ENCODE peak calls at places on chromosomes 12 and 14, in six cellular contexts. D, S, G, J, F and M are unnamed samples.

GRCh38 chr12:70045036-70045435 is 198.2 kb upstream of the CNOT2 start:
- DNase-seq in S (no peak), F (no peak), J (no peak), G (no peak), D (no peak), M (no peak)

GRCh38 chr14:30971586-30971985 is 53.9 kb upstream of the AP4S1 start:
- DNase-seq in G (no peak), J (no peak), D (no peak), F (no peak), S (no peak), M (no peak)

GRCh38 chr14:34340226-34340625 is 121.8 kb downstream of the SPTSSA start:
- DNase-seq in S (no peak), J (no peak), G (no peak), D (no peak), F (no peak), M (no peak)

GRCh38 chr12:4939418-4940023 is 29.8 kb downstream of the KCNA1 start:
- DNase-seq in S (peak), F (no peak), D (no peak), J (no peak), G (no peak), M (no peak)

GRCh38 chr12:121799842-121800693 is 3.7 kb upstream of the SETD1B start:
- DNase-seq in G (peak), S (peak), J (peak), D (peak), F (peak), M (peak)

GRCh38 chr12:97713217-97713616 is 250.6 kb downstream of the RMST start:
- DNase-seq in D (no peak), J (no peak), G (no peak), F (no peak), S (no peak), M (no peak)

GRCh38 chr14:58815046-58815701 is 177.4 kb downstream of the DACT1 start:
- DNase-seq in S (no peak), D (no peak), F (no peak), G (no peak), J (no peak), M (no peak)

GRCh38 chr12:116454950-116455447 is 104.2 kb upstream of the MAP1LC3B2 start:
- DNase-seq in J (no peak), D (no peak), G (no peak), F (no peak), S (no peak), M (no peak)

GRCh38 chr12:77122236-77122635 is 56.9 kb upstream of the E2F7 start:
- DNase-seq in S (no peak), F (no peak), J (peak), G (no peak), D (no peak), M (no peak)

GRCh38 chr12:107478881-107479280 is 206.7 kb upstream of the PWP1 start:
- DNase-seq in F (no peak), J (no peak), D (no peak), G (no peak), S (no peak), M (no peak)

GRCh38 chr14:104770851-104771272 is 17.9 kb downstream of the SIVA1 start:
- DNase-seq in D (no peak), J (no peak), F (no peak), S (peak), G (no peak), M (no peak)

GRCh38 chr12:27332407-27333310 is at the start of gene BMAL2:
- DNase-seq in S (peak), F (no peak), J (peak), G (peak), D (no peak), M (no peak)

GRCh38 chr14:106670006-106670405 is 1143.6 kb downstream of the TMEM121 start:
- DNase-seq in J (no peak), F (no peak), S (no peak), G (no peak), D (no peak), M (no peak)

GRCh38 chr14:96095581-96096476 is 56.7 kb downstream of the C14orf132 start:
- DNase-seq in D (peak), F (no peak), S (peak), G (peak), J (peak), M (peak)

GRCh38 chr12:46499901-46500300 is 127.3 kb upstream of the SLC38A2 start:
- DNase-seq in D (no peak), G (no peak), F (no peak), S (no peak), J (no peak), M (no peak)

GRCh38 chr12:110600254-110600653 is 13.7 kb upstream of the TCTN1 start:
- DNase-seq in F (no peak), D (no peak), S (peak), J (peak), G (no peak), M (no peak)

GRCh38 chr14:49424436-49425331 is 161.5 kb downstream of the RPS29 start:
- DNase-seq in F (no peak), D (no peak), J (no peak), G (no peak), S (no peak), M (no peak)

GRCh38 chr12:111037047-111037446 is 116.7 kb upstream of the MYL2 start:
- DNase-seq in G (no peak), S (no peak), F (no peak), D (no peak), J (no peak), M (no peak)

GRCh38 chr12:94596596-94596995 is 53.8 kb downstream of the TMCC3 start:
- DNase-seq in F (no peak), J (no peak), G (peak), D (no peak), S (no peak), M (no peak)

GRCh38 chr14:89504602-89505320 is 87.7 kb upstream of the FOXN3 start:
- DNase-seq in F (no peak), J (no peak), S (no peak), G (no peak), D (no peak), M (no peak)

GRCh38 chr14:53327716-53328115 is 174.6 kb upstream of the DDHD1 start:
- DNase-seq in F (no peak), D (no peak), J (no peak), S (no peak), G (no peak), M (no peak)

GRCh38 chr12:40226652-40227051 is 1.9 kb downstream of the LRRK2 start:
- DNase-seq in J (no peak), S (no peak), D (peak), G (no peak), F (peak), M (no peak)

GRCh38 chr12:102927220-102927619 is 10.2 kb upstream of the PAH start:
- DNase-seq in J (no peak), S (no peak), D (no peak), F (no peak), G (no peak), M (no peak)

DNA sequence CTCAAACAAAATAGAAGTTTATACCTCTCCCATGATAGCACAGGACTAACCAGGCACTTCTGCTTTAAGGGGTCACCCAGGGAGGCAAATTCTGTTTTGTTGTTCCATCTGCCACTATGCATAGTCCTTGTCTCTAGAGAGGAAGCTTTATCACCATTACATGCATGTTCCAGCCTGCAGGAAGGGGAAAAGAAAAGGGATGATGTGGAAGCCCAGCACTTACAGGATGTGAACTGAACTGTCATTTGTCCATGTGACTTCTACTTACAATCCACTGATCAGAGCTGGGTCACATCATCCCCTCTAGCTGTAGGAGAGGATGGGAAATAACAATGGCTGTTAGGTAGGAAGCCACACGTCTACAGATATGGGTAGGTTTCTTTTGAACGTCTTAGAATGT is 203.1 kb downstream of the PTPRO start:
- DNase-seq in F (no peak), G (no peak), J (no peak), D (no peak), S (no peak), M (no peak)
- TF ChIP-seq POLR2AphosphoS5 in F (no peak), G (no peak), J (no peak), D (no peak), S (no peak), M (no peak)

GRCh38 chr12:124516850-124517249 is 50.6 kb downstream of the NCOR2 start:
- DNase-seq in F (no peak), G (no peak), J (no peak), S (no peak), D (no peak), M (no peak)
- H3K27ac ChIP-seq in F (peak), G (peak), J (peak), S (peak), D (peak), M (peak)

DNA sequence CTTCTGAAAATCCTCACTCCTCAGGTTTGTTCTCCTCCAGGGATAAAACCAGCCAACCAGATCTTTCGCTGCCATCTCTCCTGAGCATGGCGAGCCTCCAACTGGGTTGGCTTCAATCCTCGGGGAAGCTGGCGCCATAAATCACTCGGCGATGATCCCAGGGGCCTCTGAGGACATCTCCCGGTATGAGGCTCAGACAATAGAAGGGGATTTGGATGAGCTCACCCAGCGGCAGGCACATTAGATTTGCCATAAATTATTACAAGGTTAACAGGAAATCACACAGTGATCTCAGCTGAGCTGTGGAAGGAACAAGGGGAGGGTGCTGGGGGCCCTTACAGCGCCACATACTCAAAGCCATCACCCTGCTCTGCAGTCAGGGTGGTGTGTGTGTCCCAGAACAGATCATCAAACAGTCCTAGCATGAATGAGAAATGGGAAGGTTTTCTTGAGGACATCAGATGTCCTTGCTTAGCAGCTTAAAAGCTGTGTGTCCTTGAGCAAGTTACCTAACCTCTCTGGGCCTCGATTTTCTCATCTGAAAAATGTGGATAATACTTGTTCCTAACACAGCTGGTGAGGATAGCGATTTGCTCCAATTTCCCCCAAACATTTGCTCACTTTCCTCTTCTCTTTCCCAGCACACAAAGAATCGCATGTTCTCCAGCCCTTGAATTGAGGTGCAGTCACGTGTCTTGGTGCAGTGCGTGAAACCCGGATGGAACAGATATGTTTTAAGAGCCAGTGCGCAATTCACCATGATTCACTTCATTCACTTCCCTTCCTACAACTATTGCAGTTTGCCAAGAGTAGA is 142.8 kb downstream of the SCARB1 start:
- DNase-seq in D (no peak), G (peak), J (no peak), S (no peak), F (peak), M (peak)
- TF ChIP-seq POLR2AphosphoS5 in D (no peak), G (peak), J (no peak), S (no peak), F (peak), M (peak)

GRCh38 chr14:44657153-44657552 is 150.1 kb upstream of the FSCB start:
- DNase-seq in F (no peak), D (no peak), S (no peak), G (no peak), J (no peak), M (no peak)
- H3K27ac ChIP-seq in F (no peak), D (no peak), S (no peak), G (no peak), J (no peak), M (no peak)

GRCh38 chr14:101134161-101134631 is 230.7 kb upstream of the RTL1 start:
- DNase-seq in S (no peak), G (no peak), D (no peak), J (no peak), F (no peak), M (peak)

GRCh38 chr14:101137234-101137633 is 233.7 kb upstream of the RTL1 start:
- DNase-seq in J (no peak), F (no peak), D (peak), G (no peak), S (no peak), M (peak)

GRCh38 chr14:101133068-101133467 is 229.5 kb upstream of the RTL1 start:
- DNase-seq in D (peak), F (no peak), S (no peak), G (no peak), J (no peak), M (peak)

GRCh38 chr14:101135796-101136742 is 232.5 kb upstream of the RTL1 start:
- DNase-seq in G (peak), F (no peak), J (no peak), S (no peak), D (peak), M (no peak)

DNA sequence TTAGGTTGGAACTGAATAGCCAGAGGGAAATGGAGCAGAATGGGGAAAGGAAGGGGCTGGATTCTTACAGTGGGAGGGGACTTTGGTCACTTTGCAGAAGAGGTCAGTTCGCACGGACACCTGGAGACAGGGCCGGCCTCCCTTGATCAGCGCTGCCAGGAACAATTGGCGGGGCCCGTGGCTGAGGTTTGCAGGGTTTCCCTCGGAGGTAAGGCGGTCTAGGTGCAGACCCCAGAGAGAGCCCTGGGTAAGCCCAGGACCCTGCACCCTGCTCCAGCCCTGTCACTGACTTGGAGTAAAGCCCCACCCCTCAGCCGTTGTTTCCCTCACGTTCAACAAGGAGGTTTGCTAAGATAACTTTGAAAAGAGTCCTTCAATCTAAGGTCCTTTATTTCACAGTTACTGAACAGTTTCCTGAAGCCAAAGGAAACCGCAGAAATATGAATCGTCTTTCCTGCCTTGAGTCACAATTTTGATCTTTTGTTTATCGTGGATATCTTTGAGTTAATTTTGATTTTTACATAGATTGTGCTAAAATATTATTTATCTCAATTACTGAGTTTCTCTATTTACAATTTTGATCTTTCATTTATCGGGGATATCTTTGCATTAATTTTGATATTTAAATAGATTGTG is 231.4 kb upstream of the RTL1 start:
- DNase-seq in D (peak), J (no peak), F (no peak), S (no peak), G (peak), M (peak)
- TF ChIP-seq POLR2AphosphoS5 in D (no peak), J (no peak), F (no peak), S (no peak), G (no peak), M (no peak)

DNA sequence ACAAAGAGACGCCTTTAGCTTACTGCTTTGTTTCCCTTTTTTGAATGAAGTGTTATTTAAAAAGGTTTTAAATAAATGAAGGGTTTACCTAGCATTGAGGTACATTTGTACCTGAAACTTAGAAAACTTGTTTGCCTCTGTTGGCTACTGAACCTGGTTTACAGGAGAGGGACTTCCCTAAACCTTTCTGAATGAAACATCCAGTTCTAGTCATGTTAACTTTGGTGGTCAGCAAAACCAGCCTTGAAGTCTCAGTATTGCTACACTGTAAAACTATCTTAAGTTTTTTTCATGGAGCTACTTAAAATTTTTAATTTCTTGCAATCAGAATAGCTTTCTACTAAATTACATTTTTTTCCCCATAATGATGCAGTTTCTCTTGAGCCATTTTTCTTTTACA is 38.2 kb downstream of the RASSF8 start:
- DNase-seq in J (no peak), D (no peak), S (no peak), F (no peak), G (no peak), M (no peak)
- H3K27ac ChIP-seq in J (no peak), D (no peak), S (peak), F (peak), G (no peak), M (no peak)

GRCh38 chr12:7128681-7129593 is at the start of gene RBP5:
- DNase-seq in G (no peak), D (no peak), F (no peak), S (peak), J (no peak), M (no peak)
- TF ChIP-seq POLR2AphosphoS5 in G (no peak), D (no peak), F (no peak), S (no peak), J (peak), M (no peak)

DNA sequence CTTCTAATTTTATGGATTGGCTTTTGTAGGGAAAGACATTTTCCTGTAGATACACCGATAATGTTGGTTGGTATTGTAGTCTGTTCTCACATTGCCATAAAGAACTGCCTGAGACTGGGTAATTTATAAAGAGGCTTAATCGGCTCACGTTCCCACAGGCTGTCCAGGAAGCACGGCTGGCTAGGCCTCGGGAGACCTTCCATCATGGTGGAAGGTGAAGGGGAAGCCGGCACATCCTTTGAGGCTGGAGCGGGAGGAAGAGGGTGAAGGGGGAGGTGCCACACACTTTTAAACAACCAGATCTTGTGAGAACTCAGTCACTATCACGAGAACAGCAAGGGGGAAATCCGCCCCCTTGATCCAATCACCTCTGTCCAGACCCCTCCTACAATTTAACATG is 66.8 kb upstream of the EIF5 start:
- DNase-seq in S (no peak), D (no peak), J (no peak), G (no peak), F (no peak), M (no peak)
- H3K27ac ChIP-seq in S (no peak), D (no peak), J (no peak), G (no peak), F (no peak), M (no peak)

GRCh38 chr12:8483081-8483479 is 27.3 kb downstream of the CLEC6A start:
- DNase-seq in F (no peak), J (no peak), D (no peak), S (no peak), G (no peak), M (no peak)

GRCh38 chr12:8482446-8483080 is 26.8 kb downstream of the CLEC6A start:
- DNase-seq in D (no peak), J (no peak), S (no peak), F (no peak), G (no peak), M (no peak)
- TF ChIP-seq POLR2AphosphoS5 in D (no peak), J (no peak), S (no peak), F (no peak), G (no peak), M (no peak)

DNA sequence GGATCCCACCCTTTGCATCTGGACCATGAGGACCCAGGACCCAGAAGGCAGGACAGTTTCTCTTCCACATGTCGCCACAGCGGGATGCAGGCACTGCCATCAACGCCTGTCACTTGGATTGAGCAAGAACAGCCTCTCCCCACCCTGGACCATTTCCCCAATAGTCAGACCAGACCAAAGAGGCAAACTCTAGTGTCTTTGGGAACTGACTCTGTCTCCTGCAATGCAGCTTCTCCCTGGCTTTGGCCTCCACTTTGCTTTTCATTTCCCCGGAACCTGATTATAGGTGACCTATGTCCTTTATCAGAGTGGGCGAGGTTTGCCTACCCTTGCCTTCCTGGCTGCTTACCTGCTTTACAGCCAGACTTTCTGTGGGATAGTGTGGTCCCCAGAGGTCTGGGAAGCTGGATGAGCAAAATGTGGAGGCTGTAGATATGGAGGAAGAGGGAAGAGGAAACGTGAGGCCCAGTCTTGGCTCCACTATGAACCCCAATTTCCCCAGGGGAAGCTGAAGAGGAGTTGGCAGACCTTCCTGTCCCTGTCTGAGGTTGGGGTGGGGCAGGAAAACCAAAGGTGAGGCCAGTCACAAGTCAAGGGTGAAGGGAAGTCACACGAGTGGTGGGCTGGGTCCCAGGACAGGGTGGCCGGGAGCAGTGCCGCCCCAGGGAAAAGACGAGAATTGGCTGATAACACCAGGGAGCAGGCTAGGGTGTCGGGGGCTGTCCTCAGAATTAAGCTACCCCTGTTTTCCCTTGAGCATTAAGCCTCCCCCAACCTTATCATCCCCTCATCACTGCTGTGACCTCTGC is 3.3 kb downstream of the VDR start:
- DNase-seq in G (no peak), J (no peak), S (no peak), F (peak), D (no peak), M (no peak)
- H3K27ac ChIP-seq in G (peak), J (no peak), S (no peak), F (no peak), D (peak), M (no peak)